ENCODE peak calls at places on chromosomes 3 and 15, in four cellular contexts. One of them, this sample, is unnamed.

GRCh38 chr3:181363231-181363630 is 348.5 kb upstream of the SOX2 start:
- DNase-seq in heart right ventricle: no peak
- DNase-seq in left lung: no peak
- DNase-seq in Peyer's patch: no peak
- DNase-seq in this sample: no peak

GRCh38 chr15:24772709-24773373 is 97.3 kb downstream of the NPAP1 start:
- DNase-seq in left lung: peak
- DNase-seq in Peyer's patch: peak
- DNase-seq in heart right ventricle: peak
- DNase-seq in this sample: peak

GRCh38 chr3:99344216-99344615 is 294.2 kb upstream of the COL8A1 start:
- DNase-seq in left lung: no peak
- DNase-seq in heart right ventricle: no peak
- DNase-seq in Peyer's patch: no peak
- DNase-seq in this sample: no peak

GRCh38 chr3:63251499-63251898 is 26.6 kb upstream of the SYNPR start:
- DNase-seq in heart right ventricle: no peak
- DNase-seq in Peyer's patch: no peak
- DNase-seq in left lung: no peak
- DNase-seq in this sample: no peak

GRCh38 chr3:140941434-140942220 is at the start of gene SLC25A36:
- DNase-seq in Peyer's patch: peak
- DNase-seq in left lung: peak
- DNase-seq in heart right ventricle: peak
- DNase-seq in this sample: peak

GRCh38 chr15:70767668-70768067 is 4.3 kb upstream of the UACA start:
- DNase-seq in heart right ventricle: no peak
- DNase-seq in Peyer's patch: no peak
- DNase-seq in left lung: no peak
- DNase-seq in this sample: no peak

GRCh38 chr3:182364723-182365650 is 428.3 kb upstream of the ATP11B start:
- DNase-seq in Peyer's patch: peak
- DNase-seq in heart right ventricle: no peak
- DNase-seq in left lung: peak
- DNase-seq in this sample: no peak

GRCh38 chr15:93048426-93048721 is 40.6 kb downstream of the RGMA start:
- DNase-seq in Peyer's patch: no peak
- DNase-seq in left lung: no peak
- DNase-seq in heart right ventricle: no peak
- DNase-seq in this sample: no peak

GRCh38 chr3:123201223-123201556 is 553 bp upstream of the SEC22A start:
- DNase-seq in heart right ventricle: no peak
- DNase-seq in left lung: no peak
- DNase-seq in Peyer's patch: no peak
- DNase-seq in this sample: no peak

DNA sequence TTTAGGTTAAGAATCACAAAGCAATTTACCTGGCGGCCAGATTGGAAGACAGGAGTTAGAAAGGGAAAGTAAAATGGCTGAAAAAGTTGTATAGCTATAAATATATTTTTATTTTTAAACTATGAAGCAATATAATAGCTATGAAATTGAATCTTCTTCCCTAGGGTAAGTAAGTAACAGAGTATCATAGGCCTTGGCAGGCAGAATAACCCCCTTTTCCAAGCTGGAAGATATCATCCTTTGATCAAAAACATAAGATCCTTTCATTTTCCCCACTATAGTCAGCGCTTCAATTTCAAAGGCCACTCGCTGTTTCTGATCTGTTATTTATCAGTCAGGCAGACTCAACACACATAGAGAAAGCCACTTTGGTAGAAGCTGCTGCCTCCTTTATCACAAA is 74.1 kb upstream of the UBE2E2 start:
- DNase-seq in heart right ventricle: no peak
- DNase-seq in left lung: no peak
- DNase-seq in Peyer's patch: no peak
- DNase-seq in this sample: peak
- H3K4me3 ChIP-seq in heart right ventricle: no peak
- H3K4me3 ChIP-seq in left lung: no peak
- H3K4me3 ChIP-seq in Peyer's patch: peak
- H3K4me3 ChIP-seq in this sample: peak

DNA sequence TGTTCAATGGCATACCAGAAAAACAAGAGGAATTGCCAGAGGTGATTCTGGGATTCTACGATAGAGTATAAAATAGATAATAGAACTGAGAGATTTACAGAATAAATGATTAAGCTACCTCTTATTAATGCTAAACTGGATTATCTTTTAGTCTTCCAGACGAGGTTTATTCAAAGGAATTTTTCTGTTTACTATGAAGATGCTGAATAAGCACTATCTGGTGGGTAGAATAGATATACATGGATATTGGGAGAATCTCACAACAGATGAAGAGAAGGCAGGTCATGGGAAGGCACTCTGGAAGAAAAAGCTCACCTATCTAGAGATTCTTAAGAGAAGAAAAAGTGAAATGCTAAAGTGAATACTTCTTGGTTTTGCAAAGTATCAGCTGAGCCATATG is 11.2 kb downstream of the CIP2A start:
- DNase-seq in left lung: no peak
- DNase-seq in heart right ventricle: no peak
- DNase-seq in Peyer's patch: no peak
- DNase-seq in this sample: no peak
- TF ChIP-seq CTCF in left lung: no peak
- TF ChIP-seq CTCF in heart right ventricle: no peak
- TF ChIP-seq CTCF in Peyer's patch: no peak
- TF ChIP-seq CTCF in this sample: no peak

GRCh38 chr15:63155486-63155885 is 1.8 kb downstream of the RPS27L start:
- DNase-seq in Peyer's patch: no peak
- DNase-seq in left lung: no peak
- DNase-seq in heart right ventricle: no peak
- DNase-seq in this sample: no peak
- H3K4me3 ChIP-seq in Peyer's patch: peak
- H3K4me3 ChIP-seq in left lung: peak
- H3K4me3 ChIP-seq in heart right ventricle: peak
- H3K4me3 ChIP-seq in this sample: peak

GRCh38 chr3:10973196-10973595 is 19.4 kb upstream of the SLC6A1 start:
- DNase-seq in Peyer's patch: no peak
- DNase-seq in left lung: no peak
- DNase-seq in heart right ventricle: no peak
- DNase-seq in this sample: no peak
- TF ChIP-seq CTCF in Peyer's patch: no peak
- TF ChIP-seq CTCF in left lung: no peak
- TF ChIP-seq CTCF in heart right ventricle: no peak
- TF ChIP-seq CTCF in this sample: no peak

This sample was measured in cardiac fibroblast.